ENCODE peak calls at places on chromosomes 4 and X, in seven cellular contexts. One of them, this sample, is unnamed.

GRCh38 chrX:41293269-41293668 is 40.7 kb upstream of the DDX3X start:
- DNase-seq in AG04450: no peak
- DNase-seq in fibroblast of lung: no peak
- DNase-seq in Peyer's patch: no peak
- DNase-seq in GM12865: peak; percentile 30
- DNase-seq in sigmoid colon: no peak
- DNase-seq in breast epithelium: no peak
- DNase-seq in this sample: no peak

GRCh38 chr4:122099896-122100295 is 52.2 kb upstream of the BLTP1 start:
- DNase-seq in GM12865: no peak
- DNase-seq in breast epithelium: no peak
- DNase-seq in sigmoid colon: no peak
- DNase-seq in fibroblast of lung: peak; percentile 78
- DNase-seq in Peyer's patch: no peak
- DNase-seq in AG04450: peak; percentile 45
- DNase-seq in this sample: no peak

GRCh38 chr4:132297346-132297745 is 851.7 kb upstream of the PCDH10 start:
- DNase-seq in sigmoid colon: no peak
- DNase-seq in breast epithelium: no peak
- DNase-seq in AG04450: no peak
- DNase-seq in Peyer's patch: no peak
- DNase-seq in GM12865: no peak
- DNase-seq in fibroblast of lung: peak; percentile 10
- DNase-seq in this sample: no peak

GRCh38 chr4:8907596-8908205 is 36.1 kb upstream of the HMX1 start:
- DNase-seq in AG04450: no peak
- DNase-seq in Peyer's patch: peak; percentile 9
- DNase-seq in sigmoid colon: peak; percentile 29
- DNase-seq in GM12865: no peak
- DNase-seq in fibroblast of lung: no peak
- DNase-seq in breast epithelium: peak; percentile 28
- DNase-seq in this sample: no peak

GRCh38 chr4:141047228-141047884 is 85.9 kb downstream of the RNF150 start:
- DNase-seq in fibroblast of lung: peak; percentile 78
- DNase-seq in breast epithelium: no peak
- DNase-seq in GM12865: no peak
- DNase-seq in Peyer's patch: no peak
- DNase-seq in sigmoid colon: no peak
- DNase-seq in AG04450: peak; percentile 49
- DNase-seq in this sample: no peak

GRCh38 chr4:1767058-1767769 is 25.9 kb upstream of the FGFR3 start:
- DNase-seq in breast epithelium: no peak
- DNase-seq in Peyer's patch: no peak
- DNase-seq in AG04450: no peak
- DNase-seq in fibroblast of lung: no peak
- DNase-seq in GM12865: no peak
- DNase-seq in sigmoid colon: no peak
- DNase-seq in this sample: no peak

GRCh38 chrX:6226646-6227444 is 1.8 kb downstream of the NLGN4X start:
- DNase-seq in fibroblast of lung: peak; percentile 11
- DNase-seq in GM12865: no peak
- DNase-seq in AG04450: no peak
- DNase-seq in sigmoid colon: no peak
- DNase-seq in breast epithelium: no peak
- DNase-seq in Peyer's patch: peak; percentile 33
- DNase-seq in this sample: no peak

GRCh38 chrX:56343231-56343630 is 111.1 kb downstream of the KLF8 start:
- DNase-seq in fibroblast of lung: no peak
- DNase-seq in sigmoid colon: no peak
- DNase-seq in Peyer's patch: no peak
- DNase-seq in AG04450: no peak
- DNase-seq in breast epithelium: no peak
- DNase-seq in GM12865: no peak
- DNase-seq in this sample: no peak

GRCh38 chr4:113223001-113223400 is 173.5 kb downstream of the ANK2 start:
- DNase-seq in fibroblast of lung: no peak
- DNase-seq in GM12865: no peak
- DNase-seq in Peyer's patch: no peak
- DNase-seq in AG04450: no peak
- DNase-seq in sigmoid colon: no peak
- DNase-seq in breast epithelium: no peak
- DNase-seq in this sample: no peak

GRCh38 chr4:88660446-88661294 is 37.0 kb downstream of the NAP1L5 start:
- DNase-seq in AG04450: no peak
- DNase-seq in breast epithelium: no peak
- DNase-seq in sigmoid colon: no peak
- DNase-seq in GM12865: no peak
- DNase-seq in fibroblast of lung: peak; percentile 58
- DNase-seq in Peyer's patch: no peak
- DNase-seq in this sample: no peak

GRCh38 chrX:319579-320125 is 1.1 kb upstream of the GTPBP6 start:
- DNase-seq in GM12865: no peak
- DNase-seq in fibroblast of lung: no peak
- DNase-seq in AG04450: no peak
- DNase-seq in breast epithelium: peak; percentile 51
- DNase-seq in Peyer's patch: no peak
- DNase-seq in sigmoid colon: no peak
- DNase-seq in this sample: no peak

GRCh38 chrX:19190902-19191301 is 68.6 kb upstream of the ADGRG2 start:
- DNase-seq in fibroblast of lung: no peak
- DNase-seq in GM12865: peak; percentile 52
- DNase-seq in Peyer's patch: no peak
- DNase-seq in AG04450: no peak
- DNase-seq in sigmoid colon: no peak
- DNase-seq in breast epithelium: no peak
- DNase-seq in this sample: no peak

GRCh38 chr4:173334891-173335754 is 965 bp upstream of the HMGB2 start:
- DNase-seq in fibroblast of lung: peak; percentile 79
- DNase-seq in AG04450: peak; percentile 34
- DNase-seq in GM12865: peak; percentile 88
- DNase-seq in breast epithelium: peak; percentile 54
- DNase-seq in Peyer's patch: peak; percentile 83
- DNase-seq in sigmoid colon: peak; percentile 77
- DNase-seq in this sample: peak; percentile 89

GRCh38 chr4:114180481-114180880 is 201.0 kb upstream of the ARSJ start:
- DNase-seq in fibroblast of lung: peak; percentile 88
- DNase-seq in breast epithelium: no peak
- DNase-seq in AG04450: peak; percentile 75
- DNase-seq in Peyer's patch: no peak
- DNase-seq in GM12865: peak; percentile 46
- DNase-seq in sigmoid colon: no peak
- DNase-seq in this sample: no peak

GRCh38 chrX:7254144-7254543 is 106.2 kb upstream of the PUDP start:
- DNase-seq in breast epithelium: no peak
- DNase-seq in AG04450: no peak
- DNase-seq in Peyer's patch: no peak
- DNase-seq in GM12865: no peak
- DNase-seq in sigmoid colon: no peak
- DNase-seq in fibroblast of lung: no peak
- DNase-seq in this sample: no peak

GRCh38 chr4:110735691-110736090 is 112.8 kb upstream of the PITX2 start:
- DNase-seq in breast epithelium: no peak
- DNase-seq in Peyer's patch: no peak
- DNase-seq in GM12865: no peak
- DNase-seq in fibroblast of lung: no peak
- DNase-seq in sigmoid colon: no peak
- DNase-seq in AG04450: no peak
- DNase-seq in this sample: no peak

GRCh38 chrX:20254712-20255299 is 11.9 kb downstream of the RPS6KA3 start:
- DNase-seq in Peyer's patch: no peak
- DNase-seq in breast epithelium: no peak
- DNase-seq in fibroblast of lung: peak; percentile 60
- DNase-seq in AG04450: no peak
- DNase-seq in GM12865: no peak
- DNase-seq in sigmoid colon: no peak
- DNase-seq in this sample: no peak

GRCh38 chrX:19556202-19556601 is 40.9 kb upstream of the MAP3K15 start:
- DNase-seq in sigmoid colon: no peak
- DNase-seq in Peyer's patch: no peak
- DNase-seq in fibroblast of lung: no peak
- DNase-seq in breast epithelium: no peak
- DNase-seq in GM12865: peak; percentile 29
- DNase-seq in AG04450: no peak
- DNase-seq in this sample: peak; percentile 11

GRCh38 chr4:48467442-48467841 is 15.7 kb upstream of the SLC10A4 start:
- DNase-seq in sigmoid colon: no peak
- DNase-seq in AG04450: no peak
- DNase-seq in fibroblast of lung: no peak
- DNase-seq in breast epithelium: no peak
- DNase-seq in GM12865: no peak
- DNase-seq in Peyer's patch: no peak
- DNase-seq in this sample: no peak

GRCh38 chr4:101458914-101459313 is 111.6 kb upstream of the PPP3CA start:
- DNase-seq in Peyer's patch: no peak
- DNase-seq in sigmoid colon: no peak
- DNase-seq in AG04450: no peak
- DNase-seq in breast epithelium: no peak
- DNase-seq in GM12865: no peak
- DNase-seq in fibroblast of lung: peak; percentile 11
- DNase-seq in this sample: no peak

GRCh38 chrX:111687305-111687704 is 6.3 kb downstream of the ALG13 start:
- DNase-seq in Peyer's patch: no peak
- DNase-seq in breast epithelium: no peak
- DNase-seq in sigmoid colon: no peak
- DNase-seq in AG04450: no peak
- DNase-seq in GM12865: no peak
- DNase-seq in fibroblast of lung: no peak
- DNase-seq in this sample: no peak
- TF ChIP-seq CTCF in Peyer's patch: no peak
- TF ChIP-seq CTCF in breast epithelium: no peak
- TF ChIP-seq CTCF in sigmoid colon: no peak
- TF ChIP-seq CTCF in AG04450: no peak
- TF ChIP-seq CTCF in GM12865: no peak
- TF ChIP-seq CTCF in fibroblast of lung: no peak
- TF ChIP-seq CTCF in this sample: no peak

DNA sequence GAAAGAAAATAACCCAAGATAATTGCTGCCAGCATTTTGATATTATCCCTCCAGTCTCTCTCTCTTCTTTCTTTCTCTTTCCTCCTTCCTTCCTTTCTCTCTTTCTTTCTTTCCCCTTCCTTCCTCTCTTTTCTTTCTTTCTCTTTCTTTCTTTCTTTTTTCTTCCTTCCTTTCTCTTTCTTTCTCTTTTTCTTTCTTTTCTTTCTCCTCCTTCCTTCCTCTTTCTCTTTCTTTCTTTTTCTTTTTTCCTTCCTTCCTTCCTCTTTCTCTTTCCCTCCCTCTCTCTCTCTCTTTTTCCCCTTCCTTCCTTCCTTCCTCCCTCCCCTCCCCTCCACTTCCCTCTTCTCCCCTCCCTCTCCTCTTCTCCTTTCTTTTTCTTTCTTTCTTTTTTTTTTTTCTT is 32.6 kb upstream of the SHISA3 start:
- DNase-seq in sigmoid colon: no peak
- DNase-seq in Peyer's patch: no peak
- DNase-seq in AG04450: no peak
- DNase-seq in fibroblast of lung: no peak
- DNase-seq in breast epithelium: no peak
- DNase-seq in GM12865: no peak
- DNase-seq in this sample: no peak
- TF ChIP-seq CTCF in sigmoid colon: no peak
- TF ChIP-seq CTCF in Peyer's patch: no peak
- TF ChIP-seq CTCF in AG04450: no peak
- TF ChIP-seq CTCF in fibroblast of lung: no peak
- TF ChIP-seq CTCF in breast epithelium: no peak
- TF ChIP-seq CTCF in GM12865: no peak
- TF ChIP-seq CTCF in this sample: no peak

GRCh38 chr4:67765401-67765800 is 11.2 kb upstream of the GNRHR start:
- DNase-seq in Peyer's patch: no peak
- DNase-seq in fibroblast of lung: peak; percentile 60
- DNase-seq in breast epithelium: no peak
- DNase-seq in AG04450: no peak
- DNase-seq in sigmoid colon: no peak
- DNase-seq in GM12865: no peak
- DNase-seq in this sample: no peak

GRCh38 chr4:67765928-67766327 is 11.7 kb upstream of the GNRHR start:
- DNase-seq in GM12865: no peak
- DNase-seq in AG04450: no peak
- DNase-seq in fibroblast of lung: no peak
- DNase-seq in breast epithelium: no peak
- DNase-seq in Peyer's patch: no peak
- DNase-seq in sigmoid colon: no peak
- DNase-seq in this sample: no peak

DNA sequence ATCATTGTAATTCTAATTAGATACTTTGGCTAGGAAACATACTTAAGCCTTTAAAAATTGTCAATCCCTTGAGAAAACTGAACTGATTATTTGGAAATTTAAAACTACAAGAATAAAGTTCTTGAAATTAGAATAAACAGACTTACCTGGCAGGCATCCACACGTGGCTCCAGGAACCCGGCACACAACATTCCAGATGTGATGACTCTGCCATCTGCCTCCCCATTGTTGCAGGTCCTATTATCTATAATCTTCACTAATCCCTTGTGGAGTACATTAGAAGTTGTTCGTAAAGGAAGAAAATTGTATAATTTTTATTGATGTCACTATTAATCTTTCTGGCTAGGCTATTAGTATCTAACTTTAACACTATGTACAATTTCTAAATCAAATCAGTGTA is 16.2 kb upstream of the GNRHR start:
- DNase-seq in AG04450: no peak
- DNase-seq in GM12865: no peak
- DNase-seq in Peyer's patch: no peak
- DNase-seq in fibroblast of lung: no peak
- DNase-seq in sigmoid colon: no peak
- DNase-seq in breast epithelium: no peak
- DNase-seq in this sample: no peak
- TF ChIP-seq CTCF in AG04450: no peak
- TF ChIP-seq CTCF in GM12865: no peak
- TF ChIP-seq CTCF in Peyer's patch: no peak
- TF ChIP-seq CTCF in fibroblast of lung: no peak
- TF ChIP-seq CTCF in sigmoid colon: no peak
- TF ChIP-seq CTCF in breast epithelium: no peak
- TF ChIP-seq CTCF in this sample: no peak

GRCh38 chr4:39435875-39436563 is 22.7 kb downstream of the RPL9 start:
- DNase-seq in AG04450: no peak
- DNase-seq in fibroblast of lung: no peak
- DNase-seq in sigmoid colon: no peak
- DNase-seq in breast epithelium: no peak
- DNase-seq in Peyer's patch: no peak
- DNase-seq in GM12865: no peak
- DNase-seq in this sample: no peak
- TF ChIP-seq CTCF in AG04450: peak; percentile 9
- TF ChIP-seq CTCF in fibroblast of lung: no peak
- TF ChIP-seq CTCF in sigmoid colon: no peak
- TF ChIP-seq CTCF in breast epithelium: no peak
- TF ChIP-seq CTCF in Peyer's patch: no peak
- TF ChIP-seq CTCF in GM12865: peak; percentile 6
- TF ChIP-seq CTCF in this sample: peak; percentile 43

DNA sequence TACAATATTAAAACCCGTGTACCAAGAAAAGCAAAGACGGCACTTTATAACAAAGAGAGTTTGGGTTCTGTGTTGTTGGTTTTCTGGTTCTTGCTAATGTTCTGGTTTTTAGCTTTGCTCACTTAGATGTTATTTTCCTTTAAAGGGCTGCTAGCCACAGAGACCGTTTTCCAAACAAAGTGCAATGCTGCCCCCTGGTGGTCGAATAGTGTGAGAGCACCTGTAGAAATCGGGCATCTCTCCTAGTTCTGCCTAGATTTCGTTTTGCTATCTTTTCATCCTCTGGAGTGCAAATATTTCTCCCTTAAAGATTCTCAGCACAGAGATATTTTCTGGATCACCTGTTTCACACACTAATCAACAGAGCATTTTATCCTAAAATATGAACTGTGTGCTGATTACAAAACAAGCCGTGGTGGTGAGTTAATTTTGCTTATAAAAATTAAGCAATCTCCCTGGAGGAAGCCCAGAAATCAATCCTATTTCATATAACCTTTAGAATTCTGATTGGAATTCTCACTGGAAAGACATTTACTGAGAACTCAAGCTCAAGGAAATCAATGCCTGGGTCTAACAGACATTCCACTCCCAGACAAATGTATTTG is 334.5 kb upstream of the NOCT start:
- DNase-seq in sigmoid colon: peak; percentile 89
- DNase-seq in Peyer's patch: peak; percentile 73
- DNase-seq in fibroblast of lung: peak; percentile 54
- DNase-seq in breast epithelium: peak; percentile 78
- DNase-seq in GM12865: peak; percentile 76
- DNase-seq in AG04450: peak; percentile 65
- DNase-seq in this sample: peak; percentile 88
- TF ChIP-seq CTCF in sigmoid colon: peak; percentile 83
- TF ChIP-seq CTCF in Peyer's patch: peak; percentile 79
- TF ChIP-seq CTCF in fibroblast of lung: peak; percentile 92
- TF ChIP-seq CTCF in breast epithelium: peak; percentile 82
- TF ChIP-seq CTCF in GM12865: peak; percentile 73
- TF ChIP-seq CTCF in AG04450: peak; percentile 85
- TF ChIP-seq CTCF in this sample: peak; percentile 93

This sample was measured in osteocyte.